ENCODE peak calls at places on chromosome 5, in nine cellular contexts. G is Caco-2, B is immature natural killer cell, C is H4, V is neural progenitor cell, R is posterior vena cava, X is renal cortical epithelial cell, F is NCI-H2029, W is AG09319. P is an unnamed sample.

GRCh38 chr5:37206733-37207132 is 42.4 kb downstream of the CPLANE1 start:
- DNase-seq in X (no peak), G (no peak), F (no peak), C (no peak), V (no peak), W (no peak), B (no peak), R (no peak), P (no peak)

GRCh38 chr5:57414857-57415256 is 67.8 kb downstream of the ACTBL2 start:
- DNase-seq in F (no peak), R (no peak), C (no peak), W (no peak), V (no peak), B (no peak), X (no peak), G (no peak), P (peak; percentile 22)

GRCh38 chr5:155728857-155729683 is 597.9 kb upstream of the SGCD start:
- DNase-seq in R (no peak), B (peak; percentile 7), G (no peak), X (no peak), V (peak; percentile 75), C (no peak), W (no peak), F (peak; percentile 34), P (no peak)

GRCh38 chr5:112479418-112479817 is 60.3 kb upstream of the EPB41L4A start:
- DNase-seq in C (no peak), B (no peak), F (no peak), X (peak; percentile 54), R (no peak), V (no peak), W (no peak), G (no peak), P (peak; percentile 54)

GRCh38 chr5:80736730-80737129 is 81.9 kb upstream of the DHFR start:
- DNase-seq in G (no peak), B (no peak), C (no peak), X (peak; percentile 64), V (no peak), R (no peak), W (no peak), F (no peak), P (peak; percentile 55)

GRCh38 chr5:10555134-10555733 is 8.6 kb upstream of the ANKRD33B start:
- DNase-seq in W (no peak), C (peak; percentile 88), G (no peak), R (no peak), F (no peak), B (no peak), V (no peak), X (peak; percentile 88), P (peak; percentile 91)

GRCh38 chr5:107072967-107073366 is 597.8 kb downstream of the EFNA5 start:
- DNase-seq in V (no peak), W (no peak), B (no peak), C (no peak), R (no peak), F (no peak), G (no peak), X (no peak), P (no peak)

GRCh38 chr5:68757813-68758212 is 336.0 kb upstream of the SLC30A5 start:
- DNase-seq in G (no peak), R (no peak), W (no peak), C (no peak), V (no peak), B (no peak), F (no peak), X (no peak), P (no peak)

GRCh38 chr5:73008831-73009230 is 53.0 kb downstream of the FCHO2 start:
- DNase-seq in B (no peak), F (no peak), G (no peak), C (no peak), V (no peak), R (no peak), W (no peak), X (no peak), P (no peak)

GRCh38 chr5:41747291-41747690 is 122.9 kb downstream of the OXCT1 start:
- DNase-seq in G (no peak), B (no peak), X (peak; percentile 33), R (no peak), F (no peak), V (no peak), W (no peak), C (peak; percentile 10), P (peak; percentile 71)

GRCh38 chr5:75324791-75325190 is 12.2 kb upstream of the HMGCR start:
- DNase-seq in X (no peak), W (no peak), V (no peak), G (no peak), B (no peak), R (no peak), C (no peak), F (no peak), P (no peak)

GRCh38 chr5:80125962-80126480 is 90.9 kb downstream of the THBS4 start:
- DNase-seq in X (peak; percentile 91), V (no peak), G (no peak), W (peak; percentile 2), F (no peak), B (no peak), R (no peak), C (peak; percentile 13), P (peak; percentile 48)

GRCh38 chr5:148268556-148268955 is at the start of gene SPINK13:
- DNase-seq in V (no peak), G (no peak), B (no peak), X (peak; percentile 97), W (no peak), F (no peak), R (no peak), C (peak; percentile 68), P (peak; percentile 64)

GRCh38 chr5:80238778-80239679 is 16.8 kb downstream of the SERINC5 start:
- DNase-seq in W (no peak), R (peak; percentile 86), C (peak; percentile 73), V (no peak), X (peak; percentile 72), F (peak; percentile 52), B (no peak), G (no peak), P (peak; percentile 61)

GRCh38 chr5:147759441-147759840 is 23.1 kb downstream of the JAKMIP2 start:
- DNase-seq in V (no peak), X (no peak), C (no peak), R (no peak), B (no peak), F (no peak), W (no peak), G (no peak), P (no peak)

GRCh38 chr5:88288798-88289197 is 20.2 kb upstream of the TMEM161B start:
- DNase-seq in B (no peak), X (no peak), G (no peak), F (no peak), C (no peak), R (no peak), W (no peak), V (no peak), P (no peak)